ENCODE peak calls at places on chromosomes 11 and 22, in five cellular contexts. I is SK-N-SH, K is H1, D is HepG2, L is K562. A is an unnamed sample.

GRCh38 chr11:87194985-87195820 is 157.5 kb downstream of the TMEM135 start:
- DNase-seq in K (no peak), I (no peak), D (no peak), L (no peak), A (no peak)

GRCh38 chr22:46225631-46226030 is 24.5 kb downstream of the CDPF1 start:
- DNase-seq in K (no peak), L (no peak), D (no peak), I (no peak), A (no peak)

GRCh38 chr22:38811241-38811640 is 17.3 kb upstream of the DNAL4 start:
- DNase-seq in L (no peak), K (no peak), D (no peak), I (no peak), A (no peak)

GRCh38 chr22:40609216-40609615 is 27.3 kb downstream of the MRTFA start:
- DNase-seq in K (no peak), I (no peak), D (no peak), L (no peak), A (no peak)

GRCh38 chr11:134398644-134399292 is 13.3 kb downstream of the B3GAT1 start:
- DNase-seq in K (no peak), L (no peak), D (no peak), I (peak), A (no peak)

GRCh38 chr22:37425369-37425768 is 1.9 kb downstream of the ELFN2 start:
- DNase-seq in L (no peak), K (no peak), I (no peak), D (no peak), A (no peak)

GRCh38 chr11:17415523-17416104 is 27.2 kb upstream of the KCNJ11 start:
- DNase-seq in L (no peak), K (no peak), I (no peak), D (no peak), A (no peak)

GRCh38 chr11:43987384-43988039 is 45.1 kb downstream of the C11orf96 start:
- DNase-seq in D (no peak), I (peak), K (no peak), L (no peak), A (no peak)

GRCh38 chr11:31542862-31543261 is 33.3 kb downstream of the ELP4 start:
- DNase-seq in L (no peak), K (no peak), I (no peak), D (no peak), A (no peak)

GRCh38 chr22:41021039-41021654 is 70.0 kb downstream of the RBX1 start:
- DNase-seq in K (peak), I (no peak), L (no peak), D (no peak), A (no peak)

GRCh38 chr22:37472418-37473006 is 13.7 kb downstream of the MFNG start:
- DNase-seq in L (peak), I (peak), K (peak), D (peak), A (peak)

GRCh38 chr11:14577835-14578529 is 57.8 kb upstream of the PSMA1 start:
- DNase-seq in K (no peak), D (no peak), I (no peak), L (no peak), A (no peak)

GRCh38 chr11:60345489-60345888 is 18.4 kb downstream of the MS4A6E start:
- DNase-seq in I (no peak), K (peak), D (peak), L (no peak), A (no peak)

GRCh38 chr11:109480251-109480650 is 58.3 kb downstream of the C11orf87 start:
- DNase-seq in L (no peak), K (peak), I (no peak), D (no peak), A (no peak)

GRCh38 chr11:46106530-46107407 is 14.5 kb downstream of the PHF21A start:
- DNase-seq in K (no peak), L (peak), D (no peak), I (peak), A (no peak)

GRCh38 chr22:22929381-22930221 is 42.0 kb downstream of the IGLL5 start:
- DNase-seq in D (no peak), K (no peak), I (no peak), L (peak), A (no peak)

GRCh38 chr22:40661661-40662060 is 17.6 kb upstream of the MCHR1 start:
- DNase-seq in I (no peak), D (no peak), K (no peak), L (no peak), A (no peak)

GRCh38 chr11:33970984-33971466 is 79.1 kb upstream of the LMO2 start:
- DNase-seq in I (peak), D (peak), L (peak), K (peak), A (peak)

GRCh38 chr22:47397673-47398072 is 635.2 kb downstream of the TBC1D22A start:
- DNase-seq in K (no peak), L (no peak), D (no peak), I (no peak), A (no peak)

GRCh38 chr11:110728883-110729282 is 16.6 kb upstream of the ARHGAP20 start:
- DNase-seq in L (no peak), K (no peak), I (no peak), D (no peak), A (no peak)

GRCh38 chr11:66787934-66788758 is 55.1 kb upstream of the RCE1 start:
- DNase-seq in L (no peak), K (no peak), I (no peak), D (no peak), A (no peak)
- TF ChIP-seq POLR2AphosphoS5 in L (no peak), K (no peak), I (no peak), D (no peak), A (no peak)

DNA sequence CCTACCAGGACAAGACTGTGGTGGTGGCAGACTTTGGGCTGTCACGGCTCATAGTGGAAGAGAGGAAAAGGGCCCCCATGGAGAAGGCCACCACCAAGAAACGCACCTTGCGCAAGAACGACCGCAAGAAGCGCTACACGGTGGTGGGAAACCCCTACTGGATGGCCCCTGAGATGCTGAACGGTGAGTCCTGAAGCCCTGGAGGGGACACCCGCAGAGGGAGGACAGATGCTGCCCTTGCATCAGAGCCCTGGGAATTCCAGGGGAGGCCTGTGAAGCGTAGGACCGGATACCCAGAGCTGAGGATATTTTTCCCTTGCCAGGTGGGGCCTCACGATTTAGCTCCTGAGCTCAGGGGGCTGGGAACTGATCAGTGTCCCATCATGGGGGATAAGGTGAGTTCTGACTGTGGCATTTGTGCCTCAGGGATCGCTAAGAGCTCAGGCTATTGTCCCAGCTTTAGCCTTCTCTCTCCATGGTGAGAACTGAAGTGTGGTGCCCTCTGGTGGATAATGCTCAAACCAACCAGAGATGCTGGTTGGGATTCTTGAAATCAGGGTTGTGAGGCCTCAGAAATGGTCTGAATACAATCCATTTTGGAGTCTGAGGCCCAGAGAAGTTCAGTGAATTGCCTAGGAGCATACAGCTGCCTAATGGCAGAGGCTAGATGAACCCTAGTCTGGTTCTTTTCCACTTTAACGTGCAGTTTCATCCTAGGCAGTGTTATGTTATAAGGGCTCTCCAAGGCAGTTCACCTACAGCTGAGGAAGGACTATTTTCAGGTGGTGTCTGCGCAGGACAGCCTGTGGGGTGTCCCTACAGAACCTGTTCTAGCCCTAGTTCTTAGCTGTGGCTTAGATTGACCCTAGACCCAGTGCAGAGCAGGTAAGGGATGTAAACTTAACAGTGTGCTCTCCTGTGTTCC is 19.5 kb downstream of the PIK3IP1 start:
- DNase-seq in L (peak), I (peak), D (peak), K (peak), A (peak)
- TF ChIP-seq TAF1 in L (no peak), I (no peak), D (no peak), K (no peak), A (no peak)

DNA sequence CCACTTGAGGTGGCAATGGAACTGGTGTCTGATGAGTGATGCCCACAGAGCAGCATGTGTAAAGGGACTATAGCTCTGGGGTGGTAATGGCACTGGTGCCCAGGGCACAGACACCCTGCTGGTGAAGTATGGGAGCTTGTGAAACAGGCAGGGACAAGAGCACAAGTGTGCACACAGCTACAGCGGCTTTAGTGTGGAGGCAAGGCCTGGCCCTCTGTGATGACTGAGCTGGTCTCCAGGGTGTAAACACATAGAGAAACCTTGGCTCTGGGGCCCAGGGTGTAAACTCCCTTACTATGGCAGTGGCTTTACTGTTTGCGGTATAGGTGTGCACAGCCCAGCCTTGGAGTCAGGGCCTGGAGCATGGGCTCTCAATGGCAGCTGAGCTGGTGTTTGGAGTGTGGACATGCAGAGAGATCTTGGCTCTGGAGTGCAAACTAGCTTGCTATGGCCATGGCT is 46.3 kb downstream of the BIRC2 start:
- DNase-seq in D (peak), L (no peak), I (no peak), K (no peak), A (no peak)
- TF ChIP-seq POLR2AphosphoS5 in D (peak), L (no peak), I (no peak), K (no peak), A (peak)

GRCh38 chr11:114426280-114426679 is 13.0 kb upstream of the REXO2 start:
- DNase-seq in L (no peak), I (no peak), K (no peak), D (no peak), A (no peak)
- TF ChIP-seq TAF1 in L (no peak), I (no peak), K (no peak), D (no peak), A (no peak)

DNA sequence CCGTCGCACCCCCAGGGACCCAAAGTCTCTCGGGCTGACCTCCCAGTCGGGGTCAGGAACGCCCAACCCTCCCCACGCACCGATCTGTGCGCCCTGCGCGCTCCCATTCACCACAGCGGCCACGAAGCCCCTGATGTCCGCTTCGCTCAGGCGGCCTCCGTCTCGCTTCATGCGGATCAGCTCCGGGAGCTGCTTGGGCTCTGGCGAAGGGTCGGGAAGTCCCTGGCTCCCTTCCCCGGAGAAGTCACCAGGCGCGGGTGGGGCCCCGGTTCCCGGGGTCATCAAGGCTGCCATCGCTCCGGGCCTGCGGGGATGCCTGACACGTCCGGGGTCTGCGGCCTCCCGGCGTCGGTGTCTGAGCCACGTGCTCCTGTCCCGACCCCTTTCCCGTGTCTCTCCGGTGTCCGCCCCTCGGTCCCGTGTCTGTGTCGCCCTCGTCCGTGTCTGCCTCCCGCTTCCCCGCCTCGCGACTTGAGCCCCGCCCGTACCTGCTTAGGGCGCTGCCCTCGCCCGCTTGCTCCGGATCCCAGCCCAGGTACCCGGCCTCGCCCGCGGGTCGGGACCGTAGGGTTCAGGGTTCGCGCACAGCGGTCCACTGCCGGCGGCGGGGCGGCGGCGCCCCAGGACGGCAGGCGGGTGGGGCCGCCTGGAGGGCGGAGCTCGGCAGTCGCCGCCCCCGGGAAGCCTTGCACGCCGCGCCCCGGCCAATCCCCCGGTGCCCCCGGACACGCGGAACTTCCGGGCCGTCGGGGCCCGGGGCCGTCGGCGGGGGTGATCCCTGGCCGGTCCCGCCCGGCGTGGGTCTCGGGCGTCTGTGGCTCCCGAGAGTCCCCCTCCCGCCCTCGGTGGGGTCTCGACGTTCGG is at the start of gene TYMP:
- DNase-seq in K (peak), D (peak), I (no peak), L (no peak), A (peak)
- TF ChIP-seq POLR2AphosphoS5 in K (no peak), D (no peak), I (no peak), L (no peak), A (no peak)

DNA sequence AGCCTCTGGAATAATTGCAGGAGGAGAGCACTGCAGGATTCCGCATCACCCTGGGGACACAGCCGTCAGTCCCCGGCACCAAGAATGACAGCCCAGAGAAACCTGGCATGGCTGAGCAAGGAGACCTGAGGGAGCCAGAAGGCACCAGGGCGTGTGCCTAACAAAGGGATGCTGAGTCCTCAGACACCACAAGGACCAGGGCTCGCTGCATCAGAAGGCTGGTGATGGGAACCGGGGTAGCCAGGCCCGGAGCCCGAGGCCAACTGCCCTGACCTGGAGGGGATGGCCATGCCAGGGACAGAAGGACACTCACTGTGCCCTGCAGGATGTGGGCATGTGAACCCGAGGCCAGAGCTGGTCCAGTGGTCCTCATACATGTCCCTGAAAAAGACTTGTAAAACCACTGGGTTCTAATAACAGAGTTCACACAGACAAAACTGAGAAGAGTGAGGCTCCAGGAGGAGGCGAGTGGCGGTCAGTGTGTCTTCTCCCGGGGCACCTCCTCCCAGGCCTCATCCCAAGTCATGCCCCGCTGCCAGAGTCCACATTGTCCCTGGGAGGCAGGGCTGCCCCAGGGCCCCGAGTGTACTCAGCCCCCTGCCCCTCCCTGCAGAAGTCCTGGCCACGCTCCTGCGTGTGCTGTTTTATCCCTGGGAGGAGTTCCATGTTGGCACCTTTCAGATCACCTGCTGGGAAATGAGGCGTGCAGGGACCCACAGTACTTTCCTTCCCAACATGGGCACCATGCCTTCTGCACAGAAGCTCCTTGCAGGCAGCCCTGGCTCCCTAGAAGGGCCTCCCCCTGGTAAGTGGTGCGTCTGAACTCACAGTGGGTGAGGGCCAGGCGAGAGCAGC is 42.5 kb downstream of the TBX1 start:
- DNase-seq in L (no peak), I (peak), K (no peak), D (no peak), A (no peak)
- TF ChIP-seq TAF1 in L (no peak), I (no peak), K (no peak), D (no peak), A (no peak)

DNA sequence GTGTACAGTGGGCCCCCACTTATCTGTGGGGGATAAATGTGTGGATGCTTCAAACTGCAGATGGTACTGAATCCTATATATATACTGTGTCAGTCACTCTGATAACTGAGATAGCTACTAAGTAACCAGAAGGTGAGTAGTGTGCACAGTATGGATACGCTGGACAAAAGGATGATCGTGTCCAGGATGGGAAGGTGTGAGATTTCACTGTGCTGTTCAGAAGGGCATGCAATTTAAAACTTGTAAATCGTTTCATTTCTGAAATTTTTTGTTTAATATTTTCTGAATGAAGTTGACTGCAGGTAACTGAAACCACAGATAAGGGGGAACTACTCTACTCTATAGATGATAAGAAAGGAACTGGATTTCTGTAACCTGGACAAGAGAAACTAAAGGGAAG is 52.1 kb upstream of the SESN3 start:
- DNase-seq in L (no peak), K (no peak), D (no peak), I (no peak), A (no peak)
- TF ChIP-seq POLR2AphosphoS5 in L (no peak), K (no peak), D (no peak), I (no peak), A (no peak)

A was measured in GM12891.